ENCODE peak calls at places on chromosome 14, in eight cellular contexts. One of them, this sample, is unnamed. For H3K4me1, the result is how much of the 10 kb centered on the place peaks cover.

GRCh38 chr14:21308479-21309237 is 28.8 kb downstream of the RPGRIP1 start:
- DNase-seq in A549: peak
- DNase-seq in Peyer's patch: peak
- DNase-seq in IMR-90: peak
- DNase-seq in heart left ventricle: peak
- DNase-seq in sigmoid colon: peak
- DNase-seq in body of pancreas: peak
- DNase-seq in GM12878: peak
- DNase-seq in this sample: peak

GRCh38 chr14:68950111-68950510 is 29.0 kb downstream of the ACTN1 start:
- DNase-seq in heart left ventricle: peak
- DNase-seq in IMR-90: peak
- DNase-seq in body of pancreas: no peak
- DNase-seq in Peyer's patch: no peak
- DNase-seq in sigmoid colon: no peak
- DNase-seq in GM12878: no peak
- DNase-seq in A549: no peak
- DNase-seq in this sample: no peak

GRCh38 chr14:68210729-68211299 is 391.2 kb downstream of the RAD51B start:
- DNase-seq in body of pancreas: peak
- DNase-seq in A549: no peak
- DNase-seq in sigmoid colon: no peak
- DNase-seq in GM12878: peak
- DNase-seq in heart left ventricle: peak
- DNase-seq in IMR-90: peak
- DNase-seq in Peyer's patch: no peak
- DNase-seq in this sample: no peak

GRCh38 chr14:37678916-37679315 is 83.5 kb downstream of the TTC6 start:
- DNase-seq in IMR-90: peak
- DNase-seq in sigmoid colon: no peak
- DNase-seq in heart left ventricle: no peak
- DNase-seq in Peyer's patch: no peak
- DNase-seq in body of pancreas: no peak
- DNase-seq in GM12878: no peak
- DNase-seq in A549: no peak
- DNase-seq in this sample: no peak

GRCh38 chr14:80996049-80996901 is 40.9 kb downstream of the TSHR start:
- DNase-seq in IMR-90: peak
- DNase-seq in heart left ventricle: peak
- DNase-seq in Peyer's patch: no peak
- DNase-seq in sigmoid colon: no peak
- DNase-seq in GM12878: no peak
- DNase-seq in A549: peak
- DNase-seq in body of pancreas: peak
- DNase-seq in this sample: no peak

GRCh38 chr14:104448321-104448720 is 131.2 kb upstream of the C14orf180 start:
- DNase-seq in heart left ventricle: no peak
- DNase-seq in sigmoid colon: no peak
- DNase-seq in GM12878: no peak
- DNase-seq in body of pancreas: no peak
- DNase-seq in A549: no peak
- DNase-seq in Peyer's patch: no peak
- DNase-seq in IMR-90: no peak
- DNase-seq in this sample: no peak

GRCh38 chr14:85483037-85483436 is 46.9 kb upstream of the FLRT2 start:
- DNase-seq in sigmoid colon: no peak
- DNase-seq in heart left ventricle: no peak
- DNase-seq in GM12878: no peak
- DNase-seq in A549: no peak
- DNase-seq in Peyer's patch: no peak
- DNase-seq in body of pancreas: no peak
- DNase-seq in IMR-90: no peak
- DNase-seq in this sample: no peak

GRCh38 chr14:54599932-54600331 is 33.0 kb downstream of the SAMD4A start:
- DNase-seq in body of pancreas: no peak
- DNase-seq in heart left ventricle: no peak
- DNase-seq in sigmoid colon: no peak
- DNase-seq in Peyer's patch: no peak
- DNase-seq in GM12878: no peak
- DNase-seq in IMR-90: peak
- DNase-seq in A549: no peak
- DNase-seq in this sample: no peak

GRCh38 chr14:104749111-104749649 is 3.8 kb upstream of the SIVA1 start:
- DNase-seq in GM12878: no peak
- DNase-seq in body of pancreas: no peak
- DNase-seq in sigmoid colon: peak
- DNase-seq in IMR-90: peak
- DNase-seq in Peyer's patch: peak
- DNase-seq in heart left ventricle: peak
- DNase-seq in A549: no peak
- DNase-seq in this sample: no peak

GRCh38 chr14:103372552-103373304 is 12.5 kb upstream of the MARK3 start:
- DNase-seq in body of pancreas: no peak
- DNase-seq in heart left ventricle: no peak
- DNase-seq in GM12878: no peak
- DNase-seq in IMR-90: peak
- DNase-seq in Peyer's patch: no peak
- DNase-seq in A549: peak
- DNase-seq in sigmoid colon: peak
- DNase-seq in this sample: no peak

GRCh38 chr14:97267509-97267908 is 470.3 kb downstream of the VRK1 start:
- DNase-seq in sigmoid colon: no peak
- DNase-seq in IMR-90: no peak
- DNase-seq in GM12878: no peak
- DNase-seq in Peyer's patch: no peak
- DNase-seq in body of pancreas: no peak
- DNase-seq in heart left ventricle: no peak
- DNase-seq in A549: no peak
- DNase-seq in this sample: no peak

GRCh38 chr14:24535737-24536136 is 27.7 kb upstream of the CMA1 start:
- DNase-seq in GM12878: no peak
- DNase-seq in Peyer's patch: no peak
- DNase-seq in A549: no peak
- DNase-seq in heart left ventricle: no peak
- DNase-seq in body of pancreas: no peak
- DNase-seq in sigmoid colon: no peak
- DNase-seq in IMR-90: no peak
- DNase-seq in this sample: no peak

GRCh38 chr14:59228416-59228815 is 39.9 kb downstream of the DAAM1 start:
- DNase-seq in sigmoid colon: no peak
- DNase-seq in A549: no peak
- DNase-seq in GM12878: no peak
- DNase-seq in body of pancreas: no peak
- DNase-seq in Peyer's patch: no peak
- DNase-seq in IMR-90: peak
- DNase-seq in heart left ventricle: no peak
- DNase-seq in this sample: no peak

GRCh38 chr14:38662781-38663180 is 406.9 kb upstream of the CLEC14A start:
- DNase-seq in heart left ventricle: no peak
- DNase-seq in Peyer's patch: no peak
- DNase-seq in IMR-90: no peak
- DNase-seq in A549: no peak
- DNase-seq in GM12878: no peak
- DNase-seq in sigmoid colon: no peak
- DNase-seq in body of pancreas: no peak
- DNase-seq in this sample: no peak

GRCh38 chr14:22551597-22551982 is 37.4 kb downstream of the DAD1 start:
- DNase-seq in heart left ventricle: no peak
- DNase-seq in A549: no peak
- DNase-seq in Peyer's patch: no peak
- DNase-seq in GM12878: no peak
- DNase-seq in sigmoid colon: no peak
- DNase-seq in IMR-90: no peak
- DNase-seq in body of pancreas: no peak
- DNase-seq in this sample: no peak

GRCh38 chr14:88667555-88668273 is 104.9 kb downstream of the ZC3H14 start:
- DNase-seq in GM12878: peak
- DNase-seq in IMR-90: peak
- DNase-seq in body of pancreas: peak
- DNase-seq in sigmoid colon: peak
- DNase-seq in heart left ventricle: peak
- DNase-seq in Peyer's patch: no peak
- DNase-seq in A549: peak
- DNase-seq in this sample: no peak

GRCh38 chr14:36726128-36726527 is 64.5 kb downstream of the PAX9 start:
- DNase-seq in heart left ventricle: no peak
- DNase-seq in A549: no peak
- DNase-seq in Peyer's patch: no peak
- DNase-seq in body of pancreas: no peak
- DNase-seq in GM12878: no peak
- DNase-seq in IMR-90: no peak
- DNase-seq in sigmoid colon: no peak
- DNase-seq in this sample: no peak

DNA sequence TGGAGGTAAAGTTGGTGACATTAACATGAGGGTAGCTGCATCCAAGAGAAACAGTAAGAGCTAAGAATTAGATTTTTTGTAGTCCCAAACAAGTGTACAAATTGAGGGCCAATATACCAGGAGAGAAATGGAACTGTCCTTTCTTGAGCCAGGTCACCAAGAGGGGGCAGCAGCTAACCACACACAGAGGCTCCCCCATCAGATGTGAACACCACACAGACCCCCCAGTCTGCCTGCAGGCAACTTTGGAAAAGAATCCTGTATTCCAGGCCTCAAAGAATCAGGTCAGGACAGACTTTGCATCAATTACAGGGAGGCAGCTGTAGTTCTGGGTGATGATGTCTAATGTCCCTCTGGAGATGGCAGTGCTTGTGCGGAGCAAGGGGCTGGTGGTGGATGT is 77.9 kb downstream of the SPTB start:
- DNase-seq in IMR-90: peak
- DNase-seq in A549: peak
- DNase-seq in heart left ventricle: no peak
- DNase-seq in body of pancreas: no peak
- DNase-seq in Peyer's patch: no peak
- DNase-seq in sigmoid colon: no peak
- DNase-seq in GM12878: no peak
- DNase-seq in this sample: no peak
- TF ChIP-seq CTCF in IMR-90: peak
- TF ChIP-seq CTCF in A549: peak
- TF ChIP-seq CTCF in heart left ventricle: peak
- TF ChIP-seq CTCF in body of pancreas: no peak
- TF ChIP-seq CTCF in Peyer's patch: no peak
- TF ChIP-seq CTCF in sigmoid colon: no peak
- TF ChIP-seq CTCF in GM12878: peak
- TF ChIP-seq CTCF in this sample: no peak

GRCh38 chr14:99686557-99687283 is 2.6 kb downstream of the CYP46A1 start:
- DNase-seq in GM12878: no peak
- DNase-seq in A549: no peak
- DNase-seq in IMR-90: no peak
- DNase-seq in body of pancreas: no peak
- DNase-seq in Peyer's patch: no peak
- DNase-seq in sigmoid colon: peak
- DNase-seq in heart left ventricle: no peak
- DNase-seq in this sample: no peak
- TF ChIP-seq POLR2A in GM12878: no peak
- TF ChIP-seq POLR2A in A549: no peak
- TF ChIP-seq POLR2A in IMR-90: no peak
- TF ChIP-seq POLR2A in body of pancreas: no peak
- TF ChIP-seq POLR2A in Peyer's patch: no peak
- TF ChIP-seq POLR2A in sigmoid colon: no peak
- TF ChIP-seq POLR2A in heart left ventricle: no peak
- TF ChIP-seq POLR2A in this sample: no peak

GRCh38 chr14:57508756-57509155 is 15.1 kb upstream of the CCDC198 start:
- DNase-seq in sigmoid colon: no peak
- DNase-seq in GM12878: no peak
- DNase-seq in IMR-90: no peak
- DNase-seq in A549: no peak
- DNase-seq in heart left ventricle: no peak
- DNase-seq in Peyer's patch: no peak
- DNase-seq in body of pancreas: no peak
- DNase-seq in this sample: no peak
- H3K4me1 ChIP-seq in sigmoid colon: under half
- H3K4me1 ChIP-seq in GM12878: under half
- H3K4me1 ChIP-seq in IMR-90: under half
- H3K4me1 ChIP-seq in A549: under half
- H3K4me1 ChIP-seq in heart left ventricle: under half
- H3K4me1 ChIP-seq in Peyer's patch: under half
- H3K4me1 ChIP-seq in body of pancreas: under half
- H3K4me1 ChIP-seq in this sample: under half

GRCh38 chr14:96263347-96264199 is 7.6 kb downstream of the BDKRB1 start:
- DNase-seq in body of pancreas: no peak
- DNase-seq in Peyer's patch: no peak
- DNase-seq in heart left ventricle: no peak
- DNase-seq in IMR-90: peak
- DNase-seq in GM12878: no peak
- DNase-seq in sigmoid colon: peak
- DNase-seq in A549: no peak
- DNase-seq in this sample: no peak

GRCh38 chr14:96267336-96267735 is 11.3 kb downstream of the BDKRB1 start:
- DNase-seq in Peyer's patch: no peak
- DNase-seq in A549: no peak
- DNase-seq in GM12878: no peak
- DNase-seq in body of pancreas: peak
- DNase-seq in sigmoid colon: peak
- DNase-seq in heart left ventricle: no peak
- DNase-seq in IMR-90: peak
- DNase-seq in this sample: no peak

GRCh38 chr14:96264200-96264553 is 8.2 kb downstream of the BDKRB1 start:
- DNase-seq in heart left ventricle: no peak
- DNase-seq in body of pancreas: no peak
- DNase-seq in sigmoid colon: peak
- DNase-seq in GM12878: no peak
- DNase-seq in A549: no peak
- DNase-seq in IMR-90: no peak
- DNase-seq in Peyer's patch: no peak
- DNase-seq in this sample: no peak

GRCh38 chr14:96265387-96265786 is 9.4 kb downstream of the BDKRB1 start:
- DNase-seq in Peyer's patch: no peak
- DNase-seq in body of pancreas: no peak
- DNase-seq in A549: no peak
- DNase-seq in GM12878: no peak
- DNase-seq in IMR-90: peak
- DNase-seq in sigmoid colon: no peak
- DNase-seq in heart left ventricle: no peak
- DNase-seq in this sample: no peak

GRCh38 chr14:96264850-96265249 is 8.8 kb downstream of the BDKRB1 start:
- DNase-seq in Peyer's patch: no peak
- DNase-seq in IMR-90: peak
- DNase-seq in heart left ventricle: no peak
- DNase-seq in GM12878: no peak
- DNase-seq in body of pancreas: no peak
- DNase-seq in A549: no peak
- DNase-seq in sigmoid colon: peak
- DNase-seq in this sample: no peak
- TF ChIP-seq CTCF in Peyer's patch: no peak
- TF ChIP-seq CTCF in IMR-90: peak
- TF ChIP-seq CTCF in heart left ventricle: no peak
- TF ChIP-seq CTCF in GM12878: peak
- TF ChIP-seq CTCF in body of pancreas: peak
- TF ChIP-seq CTCF in A549: peak
- TF ChIP-seq CTCF in sigmoid colon: no peak
- TF ChIP-seq CTCF in this sample: peak

GRCh38 chr14:76304536-76305473 is 71.1 kb upstream of the ESRRB start:
- DNase-seq in A549: no peak
- DNase-seq in body of pancreas: peak
- DNase-seq in IMR-90: no peak
- DNase-seq in heart left ventricle: no peak
- DNase-seq in Peyer's patch: no peak
- DNase-seq in sigmoid colon: no peak
- DNase-seq in GM12878: no peak
- DNase-seq in this sample: no peak
- TF ChIP-seq POLR2A in A549: no peak
- TF ChIP-seq POLR2A in body of pancreas: no peak
- TF ChIP-seq POLR2A in IMR-90: no peak
- TF ChIP-seq POLR2A in heart left ventricle: no peak
- TF ChIP-seq POLR2A in Peyer's patch: no peak
- TF ChIP-seq POLR2A in sigmoid colon: no peak
- TF ChIP-seq POLR2A in GM12878: no peak
- TF ChIP-seq POLR2A in this sample: no peak

GRCh38 chr14:49428076-49428475 is 158.1 kb downstream of the RPS29 start:
- DNase-seq in IMR-90: no peak
- DNase-seq in body of pancreas: no peak
- DNase-seq in sigmoid colon: no peak
- DNase-seq in GM12878: no peak
- DNase-seq in Peyer's patch: no peak
- DNase-seq in heart left ventricle: no peak
- DNase-seq in A549: no peak
- DNase-seq in this sample: no peak
- H3K4me1 ChIP-seq in IMR-90: under half
- H3K4me1 ChIP-seq in body of pancreas: under half
- H3K4me1 ChIP-seq in sigmoid colon: under half
- H3K4me1 ChIP-seq in GM12878: under half
- H3K4me1 ChIP-seq in Peyer's patch: under half
- H3K4me1 ChIP-seq in heart left ventricle: under half
- H3K4me1 ChIP-seq in A549: under half
- H3K4me1 ChIP-seq in this sample: under half

This sample was measured in esophagus squamous epithelium.